ENCODE peak calls at places on chromosomes 4 and X, in five cellular contexts. T is cardiac fibroblast, H is activated B cell treated with CpG ODN at 0.5 μM for 24 hours, B is HL-60, L is lower lobe of right lung. V is an unnamed sample.

GRCh38 chr4:2925496-2925895 is 37.7 kb downstream of the NOP14 start:
- DNase-seq in T (no peak), H (peak), B (no peak), L (peak), V (no peak)

GRCh38 chr4:32574803-32575202 is 1854.6 kb downstream of the PCDH7 start:
- DNase-seq in T (no peak), H (no peak), B (no peak), L (no peak), V (no peak)

GRCh38 chr4:141425124-141425523 is 204.4 kb downstream of the ZNF330 start:
- DNase-seq in T (peak), H (no peak), B (no peak), L (no peak), V (no peak)

GRCh38 chr4:170395773-170396172 is 306.0 kb upstream of the AADAT start:
- DNase-seq in T (no peak), H (no peak), B (no peak), L (no peak), V (no peak)

GRCh38 chr4:7842384-7843279 is 97.0 kb downstream of the AFAP1 start:
- DNase-seq in T (peak), H (no peak), B (no peak), L (no peak), V (peak)

GRCh38 chr4:81335221-81335912 is 120.3 kb upstream of the PRKG2 start:
- DNase-seq in T (no peak), H (no peak), B (no peak), L (no peak), V (no peak)

GRCh38 chrX:114152130-114152529 is 431.8 kb upstream of the HTR2C start:
- DNase-seq in T (peak), H (no peak), B (no peak), L (no peak), V (no peak)

GRCh38 chrX:40471965-40472648 is 108.7 kb upstream of the ATP6AP2 start:
- DNase-seq in T (peak), H (peak), B (no peak), L (peak), V (peak)

GRCh38 chrX:65647801-65648200 is 19.7 kb upstream of the MSN start:
- DNase-seq in T (no peak), H (no peak), B (no peak), L (no peak), V (no peak)

GRCh38 chr4:82519776-82520175 is 42.0 kb downstream of the TMEM150C start:
- DNase-seq in T (peak), H (no peak), B (no peak), L (no peak), V (no peak)

GRCh38 chr4:128630881-128631280 is 178.6 kb upstream of the JADE1 start:
- DNase-seq in T (peak), H (no peak), B (no peak), L (no peak), V (no peak)

GRCh38 chr4:119479835-119480234 is 148.8 kb downstream of the PDE5A start:
- DNase-seq in T (no peak), H (no peak), B (no peak), L (no peak), V (no peak)

GRCh38 chr4:7352486-7352885 is 82.2 kb downstream of the PSAPL1 start:
- DNase-seq in T (no peak), H (no peak), B (no peak), L (no peak), V (no peak)

GRCh38 chr4:20248155-20248558 is 3.5 kb upstream of the SLIT2 start:
- DNase-seq in T (peak), H (no peak), B (peak), L (no peak), V (no peak)

GRCh38 chrX:47321386-47321785 is 49.0 kb upstream of the ZNF157 start:
- DNase-seq in T (peak), H (no peak), B (no peak), L (peak), V (peak)

GRCh38 chr4:85778809-85779124 is 303.8 kb downstream of the ARHGAP24 start:
- DNase-seq in T (peak), H (no peak), B (no peak), L (no peak), V (no peak)

GRCh38 chrX:54788446-54788845 is 9.6 kb downstream of the ITIH6 start:
- DNase-seq in T (no peak), H (no peak), B (no peak), L (no peak), V (no peak)

GRCh38 chrX:54786972-54787371 is 11.1 kb downstream of the ITIH6 start:
- DNase-seq in T (no peak), H (no peak), B (no peak), L (no peak), V (no peak)

GRCh38 chrX:54785901-54786300 is 12.2 kb downstream of the ITIH6 start:
- DNase-seq in T (peak), H (no peak), B (peak), L (no peak), V (no peak)
- TF ChIP-seq CTCF in T (peak), H (no peak), B (no peak), L (no peak), V (no peak)

GRCh38 chrX:104482757-104483156 is 83.2 kb upstream of the IL1RAPL2 start:
- DNase-seq in T (no peak), H (no peak), B (no peak), L (no peak), V (no peak)
- TF ChIP-seq CTCF in T (no peak), H (no peak), B (no peak), L (no peak), V (no peak)

DNA sequence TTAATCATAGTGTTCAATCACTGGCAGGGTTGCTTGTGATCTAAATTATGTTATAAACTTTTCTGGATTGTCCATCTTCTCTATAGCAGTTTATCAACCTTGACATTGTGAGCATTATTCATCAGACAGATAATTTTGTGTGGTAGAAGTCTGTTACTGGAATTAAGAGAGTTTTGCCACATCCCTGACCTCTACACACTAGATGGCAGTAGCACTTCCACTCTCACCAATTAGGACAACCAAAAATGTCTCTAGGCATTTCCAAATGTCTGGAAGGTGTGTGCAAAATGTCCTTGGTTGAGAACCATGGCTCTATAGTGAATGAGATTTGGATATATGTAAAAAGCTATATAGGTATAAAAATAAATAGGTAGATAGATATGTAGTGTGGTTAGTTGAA is 324.1 kb upstream of the FAM47C start:
- DNase-seq in T (no peak), H (no peak), B (no peak), L (no peak), V (no peak)
- TF ChIP-seq CTCF in T (no peak), H (no peak), B (no peak), L (no peak), V (no peak)

DNA sequence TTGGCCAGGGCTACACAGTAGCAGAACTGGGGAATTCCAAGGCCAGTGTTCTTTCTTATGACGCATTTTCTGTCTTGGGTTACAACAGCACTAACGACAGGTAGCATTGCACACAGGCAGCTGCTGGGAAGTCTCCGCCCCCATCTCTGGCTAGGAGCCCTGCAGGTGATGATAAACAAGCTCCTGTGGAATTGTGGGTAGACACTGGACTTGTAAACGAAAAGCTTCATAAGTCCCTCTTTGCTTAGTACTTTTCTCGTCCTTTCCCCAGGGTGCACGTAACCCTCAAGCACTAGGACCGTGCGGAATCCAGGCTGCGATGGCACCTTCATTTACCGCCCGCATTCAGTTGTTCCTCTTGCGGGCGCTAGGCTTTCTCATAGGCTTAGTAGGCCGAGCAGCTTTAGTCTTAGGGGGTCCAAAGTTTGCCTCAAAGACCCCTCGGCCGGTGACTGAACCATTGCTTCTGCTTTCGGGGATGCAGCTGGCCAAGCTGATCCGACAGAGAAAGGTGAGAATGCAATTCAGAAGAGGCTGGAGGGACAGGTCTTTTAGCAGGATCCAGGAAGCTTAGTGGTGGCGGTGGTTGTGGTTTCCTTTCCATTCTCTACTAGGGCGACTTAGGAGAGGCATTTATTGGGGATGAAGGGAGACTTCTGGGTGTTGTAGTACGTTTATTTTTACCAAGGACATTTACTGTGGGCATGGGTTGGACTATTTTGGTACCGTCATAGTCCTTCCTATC is at the start of gene FAAH2:
- DNase-seq in T (no peak), H (peak), B (peak), L (peak), V (peak)
- TF ChIP-seq CTCF in T (no peak), H (no peak), B (no peak), L (no peak), V (no peak)

DNA sequence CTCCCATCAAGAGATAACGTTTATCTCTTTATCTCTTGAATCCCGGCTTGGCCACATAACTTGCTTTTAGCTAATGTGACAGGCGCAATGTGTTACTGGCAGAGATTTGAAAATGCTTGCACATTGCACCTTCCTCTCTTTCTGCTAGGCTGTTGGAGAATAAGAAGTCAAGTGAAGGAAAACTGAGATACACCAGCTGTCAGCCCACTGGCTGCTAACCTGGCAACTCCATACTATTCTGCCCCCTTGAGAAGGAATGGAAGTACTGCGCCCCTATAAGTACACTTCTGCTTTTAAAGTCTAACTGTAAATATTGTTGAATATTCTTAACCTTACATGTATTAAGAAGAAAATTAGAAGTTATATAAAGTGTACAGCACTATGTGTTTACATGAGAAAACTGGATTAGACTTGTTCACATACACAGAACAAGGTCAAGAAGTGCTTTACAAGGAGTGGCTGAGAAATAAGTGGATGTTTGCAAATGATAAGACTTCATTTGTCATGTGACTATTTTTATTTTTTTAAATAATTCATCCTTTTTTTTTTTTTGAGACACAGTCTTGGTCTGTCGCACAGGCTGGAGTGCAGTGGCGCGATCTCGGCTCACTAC is 424.5 kb upstream of the CTSO start:
- DNase-seq in T (peak), H (no peak), B (no peak), L (no peak), V (no peak)
- TF ChIP-seq CTCF in T (peak), H (no peak), B (peak), L (no peak), V (peak)